ENCODE peak calls at places on chromosomes 16 and 17, in seven cellular contexts. G, H, B, M, X, N and Z are unnamed samples.

GRCh38 chr16:88376835-88377726 is 5.7 kb upstream of the ZNF469 start:
- DNase-seq in B (no peak), G (no peak), M (no peak), H (peak; percentile 53), N (no peak), X (no peak), Z (no peak)

GRCh38 chr17:79627184-79627765 is 16.4 kb upstream of the RBFOX3 start:
- DNase-seq in H (no peak), M (no peak), X (no peak), B (no peak), N (peak; percentile 7), G (no peak), Z (no peak)

GRCh38 chr17:11144358-11145233 is 96.4 kb upstream of the SHISA6 start:
- DNase-seq in M (no peak), N (no peak), B (no peak), H (peak; percentile 16), X (no peak), G (peak; percentile 33), Z (no peak)

GRCh38 chr16:15705064-15705565 is 55.1 kb downstream of the NDE1 start:
- DNase-seq in N (no peak), X (no peak), G (no peak), H (no peak), B (no peak), M (no peak), Z (no peak)

GRCh38 chr16:12268602-12269001 is 292.1 kb downstream of the SNX29 start:
- DNase-seq in X (no peak), B (no peak), M (no peak), N (no peak), G (no peak), H (no peak), Z (no peak)

GRCh38 chr17:79944251-79944812 is 91.3 kb downstream of the TBC1D16 start:
- DNase-seq in B (no peak), M (no peak), X (no peak), H (no peak), N (no peak), G (no peak), Z (no peak)

GRCh38 chr17:7557147-7557764 is 1.3 kb upstream of the TNFSF13 start:
- DNase-seq in X (no peak), G (peak; percentile 68), M (no peak), H (no peak), N (no peak), B (no peak), Z (no peak)

GRCh38 chr17:17044846-17045561 is 2.7 kb downstream of the MPRIP start:
- DNase-seq in M (peak; percentile 42), G (peak; percentile 34), X (no peak), B (no peak), N (no peak), H (peak; percentile 35), Z (no peak)